ENCODE peak calls at places on chromosomes 11 and 22, in four cellular contexts. One of them, this sample, is unnamed.

GRCh38 chr11:68480855-68481510 is 20.4 kb downstream of the PPP6R3 start:
- DNase-seq in nephron progenitor cell: no peak
- DNase-seq in NCI-H460: no peak
- DNase-seq in stimulated activated CD4-positive, alpha-beta T cell treated with anti-CD3 and anti-CD28 coated beads, TNF-alpha, amount 100 ng/mL, for 48 hours: no peak
- DNase-seq in this sample: no peak

GRCh38 chr11:62169935-62170334 is 20.1 kb upstream of the SCGB1D1 start:
- DNase-seq in nephron progenitor cell: no peak
- DNase-seq in stimulated activated CD4-positive, alpha-beta T cell treated with anti-CD3 and anti-CD28 coated beads, TNF-alpha, amount 100 ng/mL, for 48 hours: no peak
- DNase-seq in NCI-H460: no peak
- DNase-seq in this sample: no peak

GRCh38 chr11:99015634-99016454 is 4.9 kb upstream of the CNTN5 start:
- DNase-seq in nephron progenitor cell: peak
- DNase-seq in NCI-H460: peak
- DNase-seq in stimulated activated CD4-positive, alpha-beta T cell treated with anti-CD3 and anti-CD28 coated beads, TNF-alpha, amount 100 ng/mL, for 48 hours: no peak
- DNase-seq in this sample: no peak

GRCh38 chr11:87324817-87325489 is 287.2 kb downstream of the TMEM135 start:
- DNase-seq in stimulated activated CD4-positive, alpha-beta T cell treated with anti-CD3 and anti-CD28 coated beads, TNF-alpha, amount 100 ng/mL, for 48 hours: no peak
- DNase-seq in nephron progenitor cell: no peak
- DNase-seq in NCI-H460: no peak
- DNase-seq in this sample: no peak

GRCh38 chr22:17788023-17788330 is 13.7 kb upstream of the BID start:
- DNase-seq in stimulated activated CD4-positive, alpha-beta T cell treated with anti-CD3 and anti-CD28 coated beads, TNF-alpha, amount 100 ng/mL, for 48 hours: no peak
- DNase-seq in nephron progenitor cell: no peak
- DNase-seq in NCI-H460: no peak
- DNase-seq in this sample: no peak

GRCh38 chr11:128814856-128815705 is 52.0 kb downstream of the KCNJ1 start:
- DNase-seq in nephron progenitor cell: peak
- DNase-seq in stimulated activated CD4-positive, alpha-beta T cell treated with anti-CD3 and anti-CD28 coated beads, TNF-alpha, amount 100 ng/mL, for 48 hours: no peak
- DNase-seq in NCI-H460: no peak
- DNase-seq in this sample: no peak

GRCh38 chr22:20404881-20405280 is 10.9 kb downstream of the ZNF74 start:
- DNase-seq in NCI-H460: no peak
- DNase-seq in nephron progenitor cell: no peak
- DNase-seq in stimulated activated CD4-positive, alpha-beta T cell treated with anti-CD3 and anti-CD28 coated beads, TNF-alpha, amount 100 ng/mL, for 48 hours: no peak
- DNase-seq in this sample: no peak

GRCh38 chr11:1674879-1675235 is 22.1 kb upstream of the KRTAP5-6 start:
- DNase-seq in nephron progenitor cell: no peak
- DNase-seq in NCI-H460: no peak
- DNase-seq in stimulated activated CD4-positive, alpha-beta T cell treated with anti-CD3 and anti-CD28 coated beads, TNF-alpha, amount 100 ng/mL, for 48 hours: no peak
- DNase-seq in this sample: no peak

GRCh38 chr11:119093951-119094815 is 7.5 kb downstream of the DPAGT1 start:
- DNase-seq in stimulated activated CD4-positive, alpha-beta T cell treated with anti-CD3 and anti-CD28 coated beads, TNF-alpha, amount 100 ng/mL, for 48 hours: peak
- DNase-seq in nephron progenitor cell: peak
- DNase-seq in NCI-H460: no peak
- DNase-seq in this sample: peak

GRCh38 chr11:120235024-120235628 is 4.8 kb upstream of the POU2F3 start:
- DNase-seq in stimulated activated CD4-positive, alpha-beta T cell treated with anti-CD3 and anti-CD28 coated beads, TNF-alpha, amount 100 ng/mL, for 48 hours: peak
- DNase-seq in nephron progenitor cell: peak
- DNase-seq in NCI-H460: peak
- DNase-seq in this sample: peak

GRCh38 chr22:37485714-37486223 is 415 bp downstream of the MFNG start:
- DNase-seq in nephron progenitor cell: no peak
- DNase-seq in NCI-H460: no peak
- DNase-seq in stimulated activated CD4-positive, alpha-beta T cell treated with anti-CD3 and anti-CD28 coated beads, TNF-alpha, amount 100 ng/mL, for 48 hours: no peak
- DNase-seq in this sample: no peak

GRCh38 chr11:117605331-117605730 is 191.7 kb downstream of the DSCAML1 start:
- DNase-seq in NCI-H460: no peak
- DNase-seq in nephron progenitor cell: no peak
- DNase-seq in stimulated activated CD4-positive, alpha-beta T cell treated with anti-CD3 and anti-CD28 coated beads, TNF-alpha, amount 100 ng/mL, for 48 hours: no peak
- DNase-seq in this sample: no peak

GRCh38 chr11:3626250-3626960 is 15.4 kb downstream of the ART5 start:
- DNase-seq in NCI-H460: no peak
- DNase-seq in nephron progenitor cell: no peak
- DNase-seq in stimulated activated CD4-positive, alpha-beta T cell treated with anti-CD3 and anti-CD28 coated beads, TNF-alpha, amount 100 ng/mL, for 48 hours: no peak
- DNase-seq in this sample: no peak

GRCh38 chr22:24496661-24497060 is 1.5 kb downstream of the UPB1 start:
- DNase-seq in stimulated activated CD4-positive, alpha-beta T cell treated with anti-CD3 and anti-CD28 coated beads, TNF-alpha, amount 100 ng/mL, for 48 hours: no peak
- DNase-seq in nephron progenitor cell: no peak
- DNase-seq in NCI-H460: no peak
- DNase-seq in this sample: no peak

GRCh38 chr11:93743316-93743715 is 1.8 kb downstream of the C11orf54 start:
- DNase-seq in stimulated activated CD4-positive, alpha-beta T cell treated with anti-CD3 and anti-CD28 coated beads, TNF-alpha, amount 100 ng/mL, for 48 hours: no peak
- DNase-seq in nephron progenitor cell: peak
- DNase-seq in NCI-H460: no peak
- DNase-seq in this sample: no peak

GRCh38 chr11:67303989-67304411 is 670 bp downstream of the SSH3 start:
- DNase-seq in stimulated activated CD4-positive, alpha-beta T cell treated with anti-CD3 and anti-CD28 coated beads, TNF-alpha, amount 100 ng/mL, for 48 hours: no peak
- DNase-seq in nephron progenitor cell: peak
- DNase-seq in NCI-H460: no peak
- DNase-seq in this sample: no peak

GRCh38 chr11:71420455-71421241 is 27.5 kb downstream of the DHCR7 start:
- DNase-seq in nephron progenitor cell: peak
- DNase-seq in NCI-H460: peak
- DNase-seq in stimulated activated CD4-positive, alpha-beta T cell treated with anti-CD3 and anti-CD28 coated beads, TNF-alpha, amount 100 ng/mL, for 48 hours: peak
- DNase-seq in this sample: no peak

GRCh38 chr11:102981324-102981910 is 25.9 kb upstream of the MMP13 start:
- DNase-seq in nephron progenitor cell: no peak
- DNase-seq in stimulated activated CD4-positive, alpha-beta T cell treated with anti-CD3 and anti-CD28 coated beads, TNF-alpha, amount 100 ng/mL, for 48 hours: no peak
- DNase-seq in NCI-H460: no peak
- DNase-seq in this sample: no peak

GRCh38 chr22:50479686-50480085 is 1.7 kb upstream of the ADM2 start:
- DNase-seq in NCI-H460: no peak
- DNase-seq in nephron progenitor cell: no peak
- DNase-seq in stimulated activated CD4-positive, alpha-beta T cell treated with anti-CD3 and anti-CD28 coated beads, TNF-alpha, amount 100 ng/mL, for 48 hours: no peak
- DNase-seq in this sample: no peak

GRCh38 chr11:66150140-66150539 is 80.1 kb downstream of the PACS1 start:
- DNase-seq in NCI-H460: no peak
- DNase-seq in stimulated activated CD4-positive, alpha-beta T cell treated with anti-CD3 and anti-CD28 coated beads, TNF-alpha, amount 100 ng/mL, for 48 hours: no peak
- DNase-seq in nephron progenitor cell: no peak
- DNase-seq in this sample: no peak

GRCh38 chr11:110738641-110739040 is 26.4 kb upstream of the ARHGAP20 start:
- DNase-seq in nephron progenitor cell: no peak
- DNase-seq in NCI-H460: no peak
- DNase-seq in stimulated activated CD4-positive, alpha-beta T cell treated with anti-CD3 and anti-CD28 coated beads, TNF-alpha, amount 100 ng/mL, for 48 hours: no peak
- DNase-seq in this sample: no peak

GRCh38 chr11:73236879-73237278 is 18.8 kb downstream of the P2RY2 start:
- DNase-seq in NCI-H460: peak
- DNase-seq in nephron progenitor cell: peak
- DNase-seq in stimulated activated CD4-positive, alpha-beta T cell treated with anti-CD3 and anti-CD28 coated beads, TNF-alpha, amount 100 ng/mL, for 48 hours: no peak
- DNase-seq in this sample: no peak